ENCODE peak calls at places on chromosomes 5 and 9, in seven cellular contexts. V is progenitor cell of endocrine pancreas; G is activated CD4-positive, alpha-beta T cell treated with anti-CD3 and anti-CD28 coated beads, Interleukin-2, amount 50 U/mL, for 1 hour; B is iPS DF 6.9; R is central memory CD4-positive, alpha-beta T cell; M is NCI-H446 treated with DMSO at 0.1 percent for 48 hours; H is anterior cingulate cortex. P is an unnamed sample.

GRCh38 chr5:154309805-154310204 is 119.3 kb downstream of the GALNT10 start:
- DNase-seq in G (no peak), R (no peak), M (no peak), H (no peak), B (no peak), V (no peak), P (no peak)

GRCh38 chr9:106797299-106797698 is 65.7 kb upstream of the ZNF462 start:
- DNase-seq in R (no peak), G (no peak), B (no peak), H (no peak), M (no peak), V (no peak), P (no peak)

GRCh38 chr9:127050581-127050980 is 71.9 kb downstream of the ANGPTL2 start:
- DNase-seq in B (no peak), R (no peak), V (no peak), H (no peak), G (no peak), M (no peak), P (no peak)

GRCh38 chr5:165161204-165161603 is 1655.8 kb downstream of the MAT2B start:
- DNase-seq in H (no peak), B (peak; percentile 22), R (no peak), M (no peak), V (no peak), G (no peak), P (no peak)

GRCh38 chr9:134910146-134910545 is 7.6 kb downstream of the FCN1 start:
- DNase-seq in G (no peak), V (no peak), B (no peak), H (no peak), R (no peak), M (no peak), P (peak; percentile 31)

GRCh38 chr9:98187926-98188325 is 4.5 kb downstream of the CORO2A start:
- DNase-seq in R (no peak), G (no peak), V (no peak), H (no peak), B (no peak), M (no peak), P (no peak)

GRCh38 chr5:176987583-176987982 is 19.0 kb downstream of the UIMC1 start:
- DNase-seq in G (no peak), H (no peak), B (no peak), R (no peak), V (no peak), M (no peak), P (no peak)

GRCh38 chr9:134700636-134701350 is 59.2 kb downstream of the COL5A1 start:
- DNase-seq in R (no peak), H (no peak), V (no peak), G (no peak), B (no peak), M (no peak), P (no peak)

GRCh38 chr9:128102861-128103588 is 24.5 kb downstream of the PTGES2 start:
- DNase-seq in B (no peak), H (no peak), R (no peak), V (no peak), M (no peak), G (no peak), P (no peak)

GRCh38 chr5:93163010-93163663 is 417.9 kb downstream of the NR2F1-AS1 start:
- DNase-seq in M (peak; percentile 68), B (no peak), G (no peak), R (no peak), H (no peak), V (no peak), P (no peak)

GRCh38 chr5:72066658-72067057 is 40.6 kb upstream of the MAP1B start:
- DNase-seq in M (no peak), B (no peak), R (no peak), H (no peak), G (no peak), V (no peak), P (no peak)

GRCh38 chr9:98045234-98046160 is 11.0 kb upstream of the NANS start:
- DNase-seq in M (peak; percentile 3), G (peak; percentile 3), V (no peak), B (no peak), H (no peak), R (peak; percentile 73), P (no peak)

GRCh38 chr9:117927354-117927753 is 223.2 kb downstream of the TLR4 start:
- DNase-seq in R (no peak), M (no peak), H (no peak), G (no peak), V (no peak), B (peak; percentile 11), P (no peak)

P was measured in ecto neural progenitor cell.